ENCODE peak calls at places on chromosome 11, in ten cellular contexts. W is H4; F is GM12892; G is NAMALWA; V is activated T-cell treated with anti-CD3 and anti-CD28 coated beads, Interleukin-2, amount 50 U/mL, for 1 hour; L is DND-41; T is PC-9; Q is effector memory CD8-positive, alpha-beta T cell; Z is WTC11; H is T-helper 1 cell. B is an unnamed sample.

GRCh38 chr11:126515501-126515900 is 160.0 kb downstream of the ST3GAL4 start:
- DNase-seq in Q (no peak), H (no peak), L (no peak), G (no peak), V (no peak), W (no peak), Z (no peak), T (no peak), F (no peak), B (no peak)

GRCh38 chr11:76628408-76628947 is 42.1 kb downstream of the LRRC32 start:
- DNase-seq in G (no peak), W (no peak), H (no peak), L (no peak), Q (no peak), T (no peak), V (no peak), F (no peak), Z (no peak), B (peak; percentile 75)

GRCh38 chr11:85756401-85757200 is 54.3 kb downstream of the SYTL2 start:
- DNase-seq in Z (no peak), L (no peak), T (no peak), F (no peak), W (no peak), H (peak; percentile 25), V (no peak), G (no peak), Q (peak; percentile 58), B (peak; percentile 60)

GRCh38 chr11:76293189-76293631 is 86.9 kb upstream of the WNT11 start:
- DNase-seq in G (no peak), T (no peak), H (no peak), Z (no peak), L (no peak), V (no peak), Q (no peak), W (no peak), F (no peak), B (no peak)

GRCh38 chr11:69339041-69339733 is 45.2 kb downstream of the MYEOV start:
- DNase-seq in T (no peak), F (no peak), H (no peak), Q (no peak), G (no peak), V (no peak), L (no peak), W (no peak), Z (no peak), B (peak; percentile 51)

GRCh38 chr11:17725174-17725573 is 5.8 kb downstream of the MYOD1 start:
- DNase-seq in L (no peak), G (no peak), Z (no peak), F (no peak), H (no peak), W (no peak), Q (no peak), T (no peak), V (no peak), B (no peak)

GRCh38 chr11:45150943-45151342 is 4.5 kb downstream of the PRDM11 start:
- DNase-seq in G (no peak), T (no peak), F (no peak), Z (no peak), V (no peak), L (no peak), H (no peak), Q (no peak), W (no peak), B (peak; percentile 32)

GRCh38 chr11:88152381-88152780 is 22.9 kb downstream of the RAB38 start:
- DNase-seq in H (no peak), V (no peak), G (no peak), L (no peak), Q (no peak), Z (no peak), T (no peak), F (no peak), W (no peak), B (no peak)

GRCh38 chr11:118918128-118918685 is 7.5 kb downstream of the BCL9L start:
- DNase-seq in G (no peak), Z (peak; percentile 60), F (no peak), L (no peak), Q (peak; percentile 1), W (peak; percentile 97), H (no peak), V (no peak), T (peak; percentile 79), B (peak; percentile 79)

GRCh38 chr11:7571640-7572000 is 57.8 kb downstream of the PPFIBP2 start:
- DNase-seq in H (no peak), F (no peak), L (peak; percentile 42), V (no peak), W (peak; percentile 79), Q (no peak), T (peak; percentile 74), G (peak; percentile 12), Z (peak; percentile 86), B (no peak)

GRCh38 chr11:128598755-128599154 is 11.4 kb upstream of the ETS1 start:
- DNase-seq in Q (no peak), H (no peak), L (no peak), G (no peak), V (no peak), T (no peak), F (no peak), W (no peak), Z (no peak), B (no peak)

GRCh38 chr11:134466909-134467567 is 55.0 kb upstream of the B3GAT1 start:
- DNase-seq in F (no peak), L (no peak), V (no peak), W (no peak), Z (no peak), H (no peak), G (no peak), T (no peak), Q (no peak), B (no peak)

GRCh38 chr11:69840371-69841169 is 21.4 kb upstream of the FGF3 start:
- DNase-seq in Q (no peak), W (peak; percentile 35), T (peak; percentile 87), G (no peak), F (no peak), V (no peak), H (no peak), Z (no peak), L (no peak), B (peak; percentile 38)

GRCh38 chr11:119493712-119494111 is 70.7 kb upstream of the THY1 start:
- DNase-seq in V (no peak), Z (peak; percentile 86), G (no peak), H (no peak), F (no peak), L (peak; percentile 54), T (peak; percentile 53), W (no peak), Q (no peak), B (no peak)

GRCh38 chr11:67370351-67371076 is 2.9 kb downstream of the CLCF1 start:
- DNase-seq in W (peak; percentile 88), L (no peak), H (no peak), Z (no peak), G (no peak), Q (no peak), T (no peak), V (no peak), F (no peak), B (no peak)

GRCh38 chr11:59866397-59866796 is at the start of gene TCN1:
- DNase-seq in Z (no peak), V (no peak), F (no peak), W (peak; percentile 15), G (peak; percentile 16), L (no peak), Q (no peak), T (no peak), H (no peak), B (no peak)